ENCODE peak calls at places on chromosomes 6 and 20, in seven cellular contexts. E is CD8-positive, alpha-beta T cell; M is astrocyte of the spinal cord; D is psoas muscle; P is fibroblast of the aortic adventitia; T is fibroblast of villous mesenchyme; R is cardiac muscle cell. J is an unnamed sample.

GRCh38 chr20:1327827-1328679 is 886 bp downstream of the SDCBP2 start:
- DNase-seq in R (no peak), D (no peak), M (no peak), P (no peak), E (no peak), T (no peak), J (no peak)

GRCh38 chr6:2578729-2579128 is 172.0 kb downstream of the MYLK4 start:
- DNase-seq in R (peak), T (peak), D (no peak), M (no peak), E (no peak), P (peak), J (peak)

GRCh38 chr6:129644567-129645015 is 65.4 kb downstream of the ARHGAP18 start:
- DNase-seq in P (peak), T (peak), E (no peak), R (peak), M (peak), D (no peak), J (peak)

GRCh38 chr6:29938746-29939508 is 3.4 kb upstream of the HLA-A start:
- DNase-seq in P (no peak), M (no peak), D (no peak), T (no peak), R (no peak), E (no peak), J (no peak)

GRCh38 chr20:922781-923180 is 6.6 kb upstream of the ANGPT4 start:
- DNase-seq in D (no peak), E (no peak), T (no peak), R (no peak), P (no peak), M (no peak), J (no peak)

GRCh38 chr6:139364302-139364981 is 10.0 kb downstream of the CITED2 start:
- DNase-seq in P (peak), M (peak), D (no peak), R (peak), E (no peak), T (peak), J (peak)

GRCh38 chr20:59961423-59961822 is 3.2 kb downstream of the CDH26 start:
- DNase-seq in R (no peak), P (no peak), M (no peak), E (no peak), T (no peak), D (no peak), J (no peak)

GRCh38 chr20:20079102-20079784 is 26.9 kb downstream of the CFAP61 start:
- DNase-seq in P (no peak), E (no peak), T (no peak), R (no peak), M (no peak), D (no peak), J (no peak)

GRCh38 chr20:60297649-60298048 is 339.4 kb downstream of the CDH26 start:
- DNase-seq in T (no peak), E (no peak), R (no peak), D (no peak), P (no peak), M (no peak), J (no peak)

GRCh38 chr6:36204068-36204753 is 7.7 kb downstream of the BRPF3 start:
- DNase-seq in D (no peak), P (no peak), M (no peak), E (peak), R (no peak), T (no peak), J (no peak)

GRCh38 chr6:14682821-14683220 is 563.0 kb upstream of the JARID2 start:
- DNase-seq in P (peak), E (no peak), T (peak), M (peak), R (peak), D (no peak), J (peak)

GRCh38 chr6:125088963-125089362 is 64.6 kb upstream of the TPD52L1 start:
- DNase-seq in E (no peak), T (no peak), D (no peak), R (no peak), P (no peak), M (no peak), J (no peak)

GRCh38 chr6:43246301-43247114 is 3.2 kb downstream of the TTBK1 start:
- DNase-seq in E (no peak), T (peak), M (peak), D (peak), R (peak), P (no peak), J (no peak)

GRCh38 chr20:6277661-6278060 is 154.8 kb upstream of the FERMT1 start:
- DNase-seq in R (peak), E (no peak), P (no peak), M (peak), T (no peak), D (no peak), J (no peak)

GRCh38 chr6:127030111-127030510 is 88.4 kb upstream of the RSPO3 start:
- DNase-seq in R (no peak), T (no peak), E (no peak), M (no peak), D (no peak), P (no peak), J (peak)

GRCh38 chr6:116278478-116278822 is 1.3 kb downstream of the TSPYL1 start:
- DNase-seq in R (no peak), E (no peak), M (no peak), T (no peak), P (no peak), D (no peak), J (no peak)

GRCh38 chr6:136171207-136171606 is 78.9 kb downstream of the MTFR2 start:
- DNase-seq in E (no peak), D (no peak), T (no peak), M (no peak), P (no peak), R (no peak), J (no peak)

GRCh38 chr6:26342106-26342999 is 22.6 kb upstream of the BTN3A2 start:
- DNase-seq in E (no peak), T (no peak), D (no peak), P (peak), M (peak), R (no peak), J (peak)

GRCh38 chr6:116136933-116137340 is 11.0 kb upstream of the COL10A1 start:
- DNase-seq in M (no peak), D (no peak), E (no peak), T (no peak), R (peak), P (no peak), J (peak)

GRCh38 chr20:25750765-25751696 is 54.4 kb upstream of the ZNF337 start:
- DNase-seq in T (peak), D (peak), R (peak), P (peak), M (peak), E (peak), J (peak)

GRCh38 chr6:116877743-116878142 is 701 bp downstream of the RFX6 start:
- DNase-seq in E (no peak), D (no peak), R (no peak), M (no peak), P (no peak), T (no peak), J (no peak)

GRCh38 chr6:38420207-38420606 is 219.5 kb downstream of the BTBD9 start:
- DNase-seq in M (no peak), D (no peak), T (peak), P (no peak), R (no peak), E (no peak), J (no peak)

GRCh38 chr6:112337209-112337638 is 9.9 kb upstream of the RFPL4B start:
- DNase-seq in T (peak), D (peak), E (no peak), P (peak), R (peak), M (peak), J (peak)

GRCh38 chr6:170082067-170082466 is 208.8 kb downstream of the DLL1 start:
- DNase-seq in R (no peak), E (no peak), T (no peak), P (no peak), M (no peak), D (no peak), J (no peak)

GRCh38 chr6:26299286-26300042 is 65.5 kb upstream of the BTN3A2 start:
- DNase-seq in D (no peak), E (no peak), R (no peak), P (peak), T (no peak), M (no peak), J (no peak)

GRCh38 chr20:31720486-31721407 is 1.9 kb downstream of the BCL2L1 start:
- DNase-seq in T (no peak), D (no peak), R (no peak), E (no peak), M (no peak), P (no peak), J (no peak)

GRCh38 chr6:7201444-7201731 is 93.6 kb downstream of the RREB1 start:
- DNase-seq in R (no peak), P (no peak), T (no peak), M (no peak), D (no peak), E (no peak), J (no peak)

GRCh38 chr6:158311193-158311592 is 1.1 kb upstream of the TULP4 start:
- DNase-seq in D (no peak), T (peak), P (no peak), E (no peak), R (no peak), M (no peak), J (no peak)

GRCh38 chr6:107822154-107823046 is 1.7 kb downstream of the SCML4 start:
- DNase-seq in M (no peak), R (peak), D (no peak), E (no peak), P (no peak), T (no peak), J (no peak)

GRCh38 chr6:130752292-130752691 is 74.9 kb upstream of the SMLR1 start:
- DNase-seq in D (no peak), M (no peak), P (peak), T (peak), E (no peak), R (no peak), J (peak)

DNA sequence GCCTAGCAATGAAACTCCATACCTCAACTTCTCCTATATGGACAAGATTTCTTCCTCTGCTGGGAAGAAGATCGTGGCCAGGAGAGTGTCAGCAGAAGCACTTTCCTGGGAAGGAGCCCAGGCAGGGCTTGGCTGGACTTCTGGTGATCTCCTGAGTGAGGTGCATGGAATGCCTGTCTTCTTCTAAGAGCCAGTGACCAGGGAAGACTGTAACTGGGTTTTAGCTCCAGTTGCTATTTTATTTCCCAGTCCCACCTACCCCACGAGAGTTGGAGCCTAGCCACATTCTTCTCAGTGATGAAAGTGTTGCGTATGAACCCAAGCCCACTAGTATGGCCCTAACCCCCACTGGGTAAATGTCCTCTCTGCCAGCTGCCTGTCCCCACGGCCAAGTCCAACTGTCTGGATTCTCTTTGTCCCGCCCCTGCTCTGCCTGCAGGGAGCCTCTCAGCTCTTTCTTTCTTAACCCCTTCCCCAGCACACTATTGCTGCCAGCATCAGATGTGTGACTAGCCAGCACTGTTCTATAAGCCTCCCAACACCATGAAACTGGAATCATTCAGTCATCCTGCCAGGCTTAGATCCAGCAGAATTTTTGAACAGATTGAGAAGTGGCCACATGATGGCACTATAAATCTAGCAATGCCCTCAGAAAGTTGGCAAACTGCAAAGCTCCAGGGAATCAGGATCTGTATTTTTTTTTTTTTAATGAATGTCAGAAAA is 69.8 kb upstream of the FAM184A start:
- DNase-seq in R (peak), M (peak), P (peak), T (peak), D (no peak), E (no peak), J (peak)
- TF ChIP-seq CTCF in R (peak), M (peak), P (peak), T (peak), D (peak), E (peak), J (peak)

GRCh38 chr6:105519954-105520353 is 117.1 kb upstream of the PREP start:
- DNase-seq in D (no peak), E (no peak), P (peak), T (no peak), R (no peak), M (no peak), J (peak)
- H3K4me3 ChIP-seq in D (no peak), E (no peak), P (no peak), T (no peak), R (no peak), M (no peak), J (no peak)

GRCh38 chr20:56835829-56836228 is 206.7 kb downstream of the TFAP2C start:
- DNase-seq in P (no peak), M (no peak), R (no peak), D (no peak), E (no peak), T (no peak), J (no peak)
- TF ChIP-seq CTCF in P (no peak), M (no peak), R (no peak), D (no peak), E (no peak), T (no peak), J (no peak)

DNA sequence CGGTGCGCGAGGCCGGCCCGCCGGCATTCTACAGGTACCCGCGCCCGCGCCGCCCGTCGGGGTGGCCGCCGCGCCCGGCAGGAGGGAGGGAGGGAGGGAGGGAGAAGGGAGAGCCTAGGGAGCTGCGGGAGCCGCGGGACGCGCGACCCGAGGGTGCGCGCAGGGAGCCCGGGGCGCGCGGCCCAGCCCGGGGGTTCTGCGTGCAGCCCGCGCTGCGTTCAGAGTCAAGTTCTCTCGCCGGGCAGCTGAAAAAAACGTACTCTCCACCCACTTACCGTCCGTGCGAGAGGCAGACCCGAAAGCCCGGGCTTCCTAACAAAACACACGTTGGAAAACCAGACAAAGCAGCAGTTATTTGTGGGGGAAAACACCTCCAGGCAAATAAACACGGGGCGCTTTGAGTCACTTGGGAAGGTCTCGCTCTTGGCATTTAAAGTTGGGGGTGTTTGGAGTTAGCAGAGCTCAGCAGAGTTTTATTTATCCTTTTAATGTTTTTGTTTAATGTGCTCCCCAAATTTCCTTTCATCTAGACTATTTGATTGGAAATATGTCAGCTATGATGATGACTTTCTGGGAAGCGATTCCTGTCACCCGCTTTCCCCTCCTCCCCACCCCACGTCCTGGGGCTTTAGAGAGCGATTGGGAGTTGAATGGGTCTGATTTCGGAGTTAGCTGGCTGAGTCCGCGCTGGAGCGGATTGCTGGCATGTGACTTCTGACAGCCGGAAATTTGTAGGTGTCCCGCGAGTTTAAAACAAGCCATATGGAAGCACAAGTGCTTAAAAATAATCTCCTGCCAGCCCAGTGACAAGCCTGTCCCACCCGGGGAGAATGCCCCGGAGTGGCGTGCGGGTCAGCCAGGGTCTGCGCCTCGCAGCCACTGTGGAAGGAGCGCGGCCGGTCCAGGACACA is 1.1 kb downstream of the ESR1 start:
- DNase-seq in M (no peak), R (peak), E (no peak), T (no peak), D (peak), P (no peak), J (no peak)
- H3K4me3 ChIP-seq in M (peak), R (peak), E (no peak), T (peak), D (peak), P (peak), J (no peak)

DNA sequence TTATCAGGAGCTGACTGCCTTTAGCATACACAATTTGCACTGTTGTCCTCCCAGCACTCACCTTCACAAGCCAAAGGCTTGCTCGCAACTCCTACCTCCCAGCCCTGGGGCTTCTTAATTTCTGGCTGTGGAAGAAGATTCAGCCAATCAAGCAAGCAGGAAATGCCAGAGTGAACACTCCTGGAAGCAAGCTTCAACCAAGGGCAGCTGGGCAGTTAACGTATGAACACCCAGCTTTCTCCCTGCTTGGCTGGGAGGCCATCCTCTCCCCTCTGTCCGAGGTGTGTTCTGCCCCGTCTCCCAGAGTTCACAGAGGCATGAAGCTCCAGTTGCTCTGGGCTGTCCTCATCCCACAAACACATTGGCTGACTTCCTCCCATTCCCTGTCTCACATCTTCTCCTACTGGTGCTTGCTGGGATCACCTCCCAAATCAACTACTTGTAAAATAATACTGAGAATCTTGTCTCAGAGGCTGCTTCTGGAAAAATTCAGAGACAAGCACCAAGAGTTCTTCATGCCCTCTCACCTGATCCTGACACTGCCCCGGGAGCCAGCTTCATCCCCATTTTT is 15.3 kb upstream of the SRSF6 start:
- DNase-seq in R (peak), P (no peak), E (no peak), D (no peak), M (no peak), T (no peak), J (peak)
- TF ChIP-seq CTCF in R (peak), P (peak), E (no peak), D (no peak), M (no peak), T (peak), J (peak)

GRCh38 chr20:53020834-53021233 is 48.7 kb downstream of the TSHZ2 start:
- DNase-seq in R (no peak), D (no peak), M (no peak), E (no peak), P (no peak), T (no peak), J (no peak)
- H3K4me3 ChIP-seq in R (no peak), D (no peak), M (no peak), E (no peak), P (no peak), T (no peak), J (no peak)

GRCh38 chr20:21725892-21726291 is 20.4 kb downstream of the PAX1 start:
- DNase-seq in D (no peak), R (no peak), T (no peak), E (no peak), P (no peak), M (no peak), J (no peak)

DNA sequence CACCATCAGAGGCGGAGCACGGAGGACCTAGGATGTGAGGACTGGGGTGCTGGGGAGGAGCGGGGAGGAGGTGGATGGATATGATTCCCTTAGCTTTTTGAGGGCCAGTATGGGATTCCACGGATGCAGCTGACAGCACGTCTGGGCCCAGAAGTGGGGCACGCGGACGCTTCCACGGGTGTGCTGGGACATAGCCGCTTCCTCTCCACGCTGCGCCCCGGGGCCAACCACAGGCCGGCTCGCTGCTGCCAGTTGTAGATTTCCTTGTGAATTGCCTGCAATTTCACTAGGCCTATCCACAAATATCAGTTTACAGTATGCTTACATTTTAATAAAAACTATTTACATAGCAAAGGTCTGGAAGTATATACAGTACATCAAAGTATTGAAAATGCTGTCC is 23.9 kb downstream of the PAX1 start:
- DNase-seq in E (no peak), D (no peak), M (no peak), R (no peak), P (no peak), T (no peak), J (no peak)
- TF ChIP-seq CTCF in E (no peak), D (no peak), M (no peak), R (no peak), P (no peak), T (no peak), J (no peak)

DNA sequence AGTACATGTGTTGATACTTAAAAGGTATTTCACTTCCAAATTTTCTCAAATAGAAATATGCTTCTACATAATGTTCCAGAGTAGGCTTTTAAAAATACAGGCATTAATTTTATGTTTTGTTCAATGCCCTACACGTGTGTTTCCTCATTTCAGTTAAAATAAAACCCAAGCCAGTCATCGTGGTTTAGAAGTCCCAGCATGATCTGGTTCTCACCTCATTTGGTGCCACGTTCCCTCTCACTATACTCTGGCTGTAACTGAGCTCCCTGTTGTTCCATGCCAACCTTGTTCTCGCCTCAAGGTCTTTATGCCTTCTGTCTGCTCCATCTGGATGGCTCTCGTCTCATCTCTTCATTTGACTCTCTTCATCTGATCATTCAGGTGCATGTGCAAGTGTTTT is 32.6 kb downstream of the HDGFL1 start:
- DNase-seq in T (no peak), M (no peak), P (no peak), E (no peak), D (no peak), R (no peak), J (no peak)
- H3K4me3 ChIP-seq in T (no peak), M (no peak), P (no peak), E (no peak), D (no peak), R (no peak), J (no peak)

GRCh38 chr6:160254467-160255312 is 3.9 kb downstream of the SLC22A2 start:
- DNase-seq in D (no peak), P (no peak), E (no peak), T (no peak), R (no peak), M (no peak), J (no peak)
- TF ChIP-seq CTCF in D (no peak), P (no peak), E (no peak), T (no peak), R (no peak), M (no peak), J (no peak)

J was measured in AG10803.